ENCODE peak calls at places on chromosomes 16 and 17, in four cellular contexts. O is fibroblast of villous mesenchyme, K is A549, J is ovary. A is an unnamed sample.

GRCh38 chr16:70682239-70683145 is 3.4 kb downstream of the MTSS2 start:
- DNase-seq in O (no peak), K (no peak), J (peak; percentile 30), A (no peak)

GRCh38 chr17:77836557-77837041 is 121.9 kb upstream of the TNRC6C start:
- DNase-seq in O (peak; percentile 7), K (peak; percentile 65), J (no peak), A (peak; percentile 55)

GRCh38 chr16:88750854-88751253 is 34.2 kb downstream of the PIEZO1 start:
- DNase-seq in O (no peak), K (no peak), J (no peak), A (no peak)

GRCh38 chr17:77287432-77288068 is 146.8 kb downstream of the SEC14L1 start:
- DNase-seq in O (peak; percentile 98), K (peak; percentile 95), J (no peak), A (peak; percentile 78)

GRCh38 chr16:50040710-50041109 is 15.7 kb downstream of the CNEP1R1 start:
- DNase-seq in O (no peak), K (no peak), J (no peak), A (no peak)

GRCh38 chr17:7213895-7214299 is 5.7 kb downstream of the DLG4 start:
- DNase-seq in O (peak; percentile 81), K (peak; percentile 96), J (peak; percentile 85), A (peak; percentile 69)

GRCh38 chr16:66383551-66383950 is 17.1 kb downstream of the CDH5 start:
- DNase-seq in O (no peak), K (no peak), J (no peak), A (no peak)

GRCh38 chr16:60419859-60420258 is 1616.4 kb downstream of the CDH8 start:
- DNase-seq in O (no peak), K (peak; percentile 1), J (no peak), A (no peak)

GRCh38 chr16:19690196-19690595 is 27.8 kb downstream of the KNOP1 start:
- DNase-seq in O (no peak), K (no peak), J (no peak), A (no peak)

GRCh38 chr16:914453-914852 is 56.3 kb downstream of the LMF1 start:
- DNase-seq in O (no peak), K (peak; percentile 15), J (no peak), A (peak; percentile 4)

GRCh38 chr16:48895142-48895541 is 285.2 kb upstream of the N4BP1 start:
- DNase-seq in O (no peak), K (no peak), J (no peak), A (no peak)

GRCh38 chr17:36741019-36741902 is 139.9 kb downstream of the MRM1 start:
- DNase-seq in O (no peak), K (no peak), J (no peak), A (no peak)

GRCh38 chr17:2483084-2483483 is 28.6 kb downstream of the METTL16 start:
- DNase-seq in O (no peak), K (no peak), J (no peak), A (no peak)

GRCh38 chr16:67842509-67843342 is 606 bp downstream of the THAP11 start:
- DNase-seq in O (peak; percentile 55), K (peak; percentile 48), J (peak; percentile 61), A (peak; percentile 54)

GRCh38 chr16:57403965-57404817 is at the start of gene CCL17:
- DNase-seq in O (no peak), K (no peak), J (no peak), A (no peak)

GRCh38 chr17:3575506-3575905 is 17.9 kb upstream of the TRPV3 start:
- DNase-seq in O (peak; percentile 83), K (peak; percentile 61), J (no peak), A (peak; percentile 87)

DNA sequence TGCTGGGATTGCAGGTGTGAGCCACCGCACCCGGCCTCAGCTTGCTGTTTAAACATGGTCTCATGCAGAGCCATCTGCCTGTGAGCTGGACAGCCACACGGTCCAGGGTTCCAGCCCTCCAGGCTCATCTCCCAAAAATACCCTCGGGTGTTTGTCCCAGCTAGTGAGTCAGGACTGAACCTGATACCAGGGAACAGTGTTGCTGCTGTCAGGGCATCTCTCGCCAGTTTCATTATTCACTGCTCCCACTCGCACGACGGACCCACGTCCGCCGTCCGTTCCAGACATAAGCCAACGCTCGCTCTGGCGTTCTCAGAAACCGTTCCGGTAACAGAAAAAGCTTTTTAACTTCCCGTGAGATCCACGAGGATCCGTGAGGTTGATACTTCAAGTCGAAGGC is 77.6 kb downstream of the NXN start:
- DNase-seq in O (no peak), K (no peak), J (no peak), A (no peak)
- H3K4me3 ChIP-seq in O (no peak overlapping the region), K (no peak overlapping the region), J (no peak overlapping the region), A (no peak overlapping the region)

GRCh38 chr17:72077326-72077960 is 43.4 kb upstream of the SOX9 start:
- DNase-seq in O (no peak), K (no peak), J (no peak), A (no peak)
- TF ChIP-seq CTCF in O (no peak), K (no peak), J (no peak), A (no peak)

GRCh38 chr17:63974594-63975192 is 2.0 kb upstream of the SCN4A start:
- DNase-seq in O (no peak), K (no peak), J (no peak), A (peak; percentile 52)

GRCh38 chr17:63973930-63974593 is 1.3 kb upstream of the SCN4A start:
- DNase-seq in O (no peak), K (peak; percentile 34), J (no peak), A (no peak)

GRCh38 chr17:63975541-63976092 is 2.9 kb upstream of the SCN4A start:
- DNase-seq in O (no peak), K (no peak), J (no peak), A (no peak)

GRCh38 chr17:63976702-63977101 is 4.0 kb upstream of the SCN4A start:
- DNase-seq in O (no peak), K (no peak), J (no peak), A (no peak)

DNA sequence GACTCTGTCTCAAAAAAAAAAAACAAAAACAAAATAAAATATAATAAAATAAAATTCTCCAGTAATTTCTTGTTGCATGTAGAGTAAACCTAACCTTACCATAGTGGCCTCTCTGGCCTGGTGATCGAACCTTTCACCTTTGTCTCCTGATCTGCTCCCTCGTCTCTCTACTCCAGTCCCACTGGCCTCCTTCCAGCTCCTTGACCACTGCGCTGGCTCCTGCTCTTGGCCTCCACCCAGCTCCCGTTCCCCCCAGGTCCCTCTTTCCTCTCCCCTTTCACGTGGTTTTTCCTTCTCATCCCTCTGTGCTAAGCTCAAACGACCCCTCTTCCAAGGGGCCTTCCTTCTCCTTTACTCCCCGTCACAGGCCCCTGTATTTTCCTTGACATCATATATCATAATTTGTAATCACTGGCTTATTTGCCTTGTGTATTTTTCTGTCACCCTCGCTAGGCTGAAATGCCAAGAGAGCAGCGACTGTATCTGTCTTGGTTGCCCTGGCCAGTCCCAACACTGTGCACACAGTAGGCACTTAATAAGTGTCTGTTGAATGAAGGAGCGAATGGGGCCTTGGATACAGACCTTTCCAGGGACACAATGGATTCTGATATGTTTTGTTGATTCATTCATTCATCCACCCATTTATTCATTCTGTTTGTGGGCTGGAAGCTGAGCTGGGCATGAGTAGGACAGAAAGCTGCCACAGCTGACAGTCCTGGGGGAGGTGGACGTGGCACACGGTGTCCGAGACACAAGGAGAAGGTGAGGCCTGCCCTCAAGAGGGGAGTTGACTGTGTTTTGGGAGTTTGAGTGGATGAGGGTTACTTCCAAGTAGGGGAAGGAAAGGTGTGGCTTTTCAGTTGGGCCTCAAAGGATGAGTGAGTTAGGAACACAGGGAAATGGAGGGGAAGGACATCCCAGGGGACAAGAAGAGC is 5.8 kb upstream of the SCN4A start:
- DNase-seq in O (no peak), K (no peak), J (no peak), A (no peak)
- H3K4me3 ChIP-seq in O (no peak overlapping the region), K (no peak overlapping the region), J (no peak overlapping the region), A (no peak overlapping the region)

DNA sequence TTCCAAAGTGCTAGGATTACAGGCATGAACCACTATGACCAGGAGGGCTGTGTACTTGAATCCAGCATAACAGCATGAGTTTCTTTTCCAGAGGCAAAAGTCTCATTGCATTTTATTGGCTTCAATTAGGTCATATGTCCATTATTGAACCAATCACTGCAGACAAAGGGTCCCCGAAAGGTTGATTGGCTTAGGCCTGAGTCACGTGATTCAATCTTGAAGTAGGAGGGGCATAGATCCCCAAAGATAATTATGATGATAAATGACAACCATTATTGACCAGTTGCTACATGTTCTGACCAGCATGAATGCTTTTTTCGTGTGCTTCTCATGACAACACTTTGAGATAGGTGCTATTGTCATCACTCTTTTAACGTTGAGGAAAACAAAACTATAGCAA is 25.3 kb downstream of the CACNG3 start:
- DNase-seq in O (no peak), K (no peak), J (no peak), A (no peak)
- TF ChIP-seq CTCF in O (no peak), K (no peak), J (no peak), A (no peak)

GRCh38 chr16:9058211-9058610 is 33.2 kb upstream of the HAPSTR1 start:
- DNase-seq in O (no peak), K (no peak), J (no peak), A (no peak)

GRCh38 chr16:9062301-9062700 is 29.1 kb upstream of the HAPSTR1 start:
- DNase-seq in O (no peak), K (no peak), J (no peak), A (no peak)

GRCh38 chr16:9056061-9056460 is 35.4 kb upstream of the HAPSTR1 start:
- DNase-seq in O (no peak), K (no peak), J (no peak), A (no peak)

GRCh38 chr16:9061358-9061813 is 30.1 kb upstream of the HAPSTR1 start:
- DNase-seq in O (peak; percentile 93), K (no peak), J (no peak), A (peak; percentile 61)

DNA sequence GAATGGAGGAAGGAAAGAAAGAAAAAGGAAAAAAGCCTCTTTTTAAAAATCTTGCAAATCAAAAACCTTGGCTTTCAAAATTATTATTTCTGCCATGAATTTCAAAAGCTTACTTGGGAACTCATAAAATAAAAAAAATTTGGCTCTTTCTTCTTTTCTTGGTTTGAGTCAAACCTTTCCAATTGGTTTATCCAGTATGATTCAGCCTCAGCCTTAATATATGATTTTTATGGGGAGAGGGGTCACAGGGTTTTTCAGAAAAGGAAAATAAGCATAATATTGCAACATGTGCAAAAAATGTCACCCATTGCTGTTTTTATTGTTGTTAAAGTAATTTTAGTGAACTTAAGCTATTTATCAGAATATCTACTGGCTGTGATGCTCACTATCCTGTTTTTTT is 31.2 kb upstream of the HAPSTR1 start:
- DNase-seq in O (peak; percentile 68), K (no peak), J (no peak), A (peak; percentile 43)
- H3K4me3 ChIP-seq in O (no peak overlapping the region), K (no peak overlapping the region), J (no peak overlapping the region), A (no peak overlapping the region)

GRCh38 chr16:31474173-31474714 is 2.3 kb downstream of the TGFB1I1 start:
- DNase-seq in O (peak; percentile 62), K (peak; percentile 30), J (no peak), A (peak; percentile 49)
- TF ChIP-seq CTCF in O (no peak), K (no peak), J (no peak), A (no peak)

DNA sequence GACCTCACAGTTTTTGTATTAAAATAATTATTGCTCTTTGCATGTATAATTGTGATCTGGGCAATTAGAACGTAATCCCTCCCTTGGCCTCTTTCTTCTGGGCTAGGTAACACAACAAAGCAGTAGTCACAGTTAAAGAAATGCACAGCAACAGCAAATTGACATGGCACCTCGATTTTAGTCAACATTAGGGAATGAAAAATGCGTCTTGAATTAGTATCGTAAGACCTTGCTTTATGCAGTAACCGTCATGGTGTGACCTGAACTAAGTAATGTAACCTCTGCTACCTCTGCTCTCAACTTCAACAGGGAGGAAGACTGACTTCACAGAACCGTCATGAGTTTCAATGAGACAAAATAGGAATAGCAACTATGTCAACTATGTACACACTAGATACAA is 265.4 kb upstream of the MAF start:
- DNase-seq in O (no peak), K (no peak), J (no peak), A (no peak)
- H3K4me3 ChIP-seq in O (no peak overlapping the region), K (no peak overlapping the region), J (no peak overlapping the region), A (no peak overlapping the region)

A was measured in fibroblast of the aortic adventitia.